ENCODE peak calls at places on chromosomes 3 and 15, in ten cellular contexts. D, X, K, N, F, T, H, O, I and M are unnamed samples.

GRCh38 chr3:194579091-194579606 is 54.1 kb downstream of the TMEM44 start:
- DNase-seq in D (peak), X (no peak), K (peak), N (no peak), F (peak), T (no peak), H (no peak), O (no peak), I (peak), M (no peak)

GRCh38 chr15:28904541-28905303 is 18.9 kb downstream of the APBA2 start:
- DNase-seq in D (no peak), X (no peak), K (no peak), N (peak), F (no peak), T (no peak), H (no peak), O (no peak), I (no peak), M (no peak)

GRCh38 chr3:128584412-128585020 is 66.1 kb downstream of the RPN1 start:
- DNase-seq in D (peak), X (peak), K (peak), N (peak), F (peak), T (peak), H (peak), O (peak), I (peak), M (peak)

GRCh38 chr15:101188517-101189340 is 63.1 kb downstream of the CHSY1 start:
- DNase-seq in D (peak), X (peak), K (peak), N (no peak), F (no peak), T (no peak), H (no peak), O (no peak), I (no peak), M (no peak)

GRCh38 chr15:67177750-67178149 is 76.7 kb downstream of the AAGAB start:
- DNase-seq in D (peak), X (peak), K (peak), N (no peak), F (no peak), T (peak), H (no peak), O (no peak), I (no peak), M (no peak)

GRCh38 chr3:28335246-28335645 is 13.3 kb upstream of the ZCWPW2 start:
- DNase-seq in D (no peak), X (no peak), K (no peak), N (no peak), F (no peak), T (no peak), H (no peak), O (no peak), I (no peak), M (no peak)

GRCh38 chr3:105277656-105278055 is 89.1 kb upstream of the ALCAM start:
- DNase-seq in D (peak), X (peak), K (no peak), N (no peak), F (no peak), T (no peak), H (no peak), O (no peak), I (no peak), M (no peak)

GRCh38 chr15:22989576-22990477 is 9.7 kb upstream of the CYFIP1 start:
- DNase-seq in D (no peak), X (no peak), K (peak), N (no peak), F (no peak), T (peak), H (no peak), O (no peak), I (no peak), M (no peak)

GRCh38 chr15:31740203-31740602 is 290.1 kb upstream of the CHRNA7 start:
- DNase-seq in D (no peak), X (peak), K (no peak), N (peak), F (no peak), T (no peak), H (no peak), O (no peak), I (no peak), M (no peak)

GRCh38 chr15:38874464-38874863 is 309.9 kb upstream of the RASGRP1 start:
- DNase-seq in D (no peak), X (no peak), K (no peak), N (no peak), F (no peak), T (no peak), H (no peak), O (no peak), I (no peak), M (peak)

GRCh38 chr3:87191641-87192040 is 35.5 kb upstream of the CHMP2B start:
- DNase-seq in D (no peak), X (no peak), K (no peak), N (no peak), F (no peak), T (no peak), H (no peak), O (no peak), I (no peak), M (no peak)

GRCh38 chr15:100263031-100263430 is 78.7 kb downstream of the ADAMTS17 start:
- DNase-seq in D (no peak), X (no peak), K (no peak), N (no peak), F (peak), T (no peak), H (no peak), O (no peak), I (no peak), M (no peak)

GRCh38 chr3:67647390-67647878 is 7.0 kb downstream of the SUCLG2 start:
- DNase-seq in D (peak), X (peak), K (peak), N (no peak), F (peak), T (peak), H (no peak), O (no peak), I (peak), M (peak)

GRCh38 chr3:179071161-179071568 is 444 bp downstream of the ZMAT3 start:
- DNase-seq in D (peak), X (peak), K (peak), N (no peak), F (peak), T (peak), H (peak), O (peak), I (no peak), M (peak)

GRCh38 chr3:131714585-131715220 is 211.9 kb upstream of the MRPL3 start:
- DNase-seq in D (no peak), X (no peak), K (no peak), N (no peak), F (no peak), T (no peak), H (no peak), O (no peak), I (no peak), M (no peak)

GRCh38 chr15:51368751-51369450 is 27.4 kb downstream of the GLDN start:
- DNase-seq in D (peak), X (peak), K (no peak), N (no peak), F (no peak), T (peak), H (no peak), O (no peak), I (no peak), M (no peak)

GRCh38 chr3:16841354-16841753 is 43.4 kb upstream of the PLCL2 start:
- DNase-seq in D (no peak), X (no peak), K (no peak), N (no peak), F (no peak), T (no peak), H (no peak), O (no peak), I (no peak), M (no peak)

GRCh38 chr3:156681003-156681402 is 6.6 kb downstream of the TIPARP start:
- DNase-seq in D (peak), X (peak), K (peak), N (no peak), F (peak), T (peak), H (peak), O (no peak), I (no peak), M (peak)

GRCh38 chr15:58139631-58140522 is 1.7 kb downstream of the AQP9 start:
- DNase-seq in D (peak), X (peak), K (no peak), N (no peak), F (no peak), T (no peak), H (no peak), O (no peak), I (no peak), M (no peak)

GRCh38 chr15:28885630-28886430 is at the start of gene APBA2:
- DNase-seq in D (peak), X (peak), K (no peak), N (peak), F (no peak), T (peak), H (peak), O (peak), I (no peak), M (no peak)

GRCh38 chr3:37509069-37509468 is 334.7 kb upstream of the LRRFIP2 start:
- DNase-seq in D (no peak), X (no peak), K (no peak), N (no peak), F (no peak), T (no peak), H (no peak), O (no peak), I (no peak), M (no peak)

GRCh38 chr3:72346526-72346926 is 501.7 kb downstream of the SHQ1 start:
- DNase-seq in D (peak), X (peak), K (peak), N (no peak), F (no peak), T (peak), H (no peak), O (no peak), I (no peak), M (no peak)

GRCh38 chr3:161163297-161163696 is 57.8 kb upstream of the NMD3 start:
- DNase-seq in D (peak), X (peak), K (peak), N (no peak), F (no peak), T (peak), H (no peak), O (no peak), I (no peak), M (no peak)

GRCh38 chr15:41279535-41280283 is 48.6 kb downstream of the CHP1 start:
- DNase-seq in D (no peak), X (no peak), K (no peak), N (peak), F (no peak), T (no peak), H (no peak), O (no peak), I (no peak), M (no peak)

GRCh38 chr3:62128028-62128427 is 245.3 kb downstream of the FEZF2 start:
- DNase-seq in D (no peak), X (peak), K (no peak), N (no peak), F (no peak), T (peak), H (no peak), O (no peak), I (no peak), M (no peak)

GRCh38 chr3:976021-976420 is 116.8 kb upstream of the CNTN6 start:
- DNase-seq in D (peak), X (no peak), K (no peak), N (no peak), F (no peak), T (no peak), H (no peak), O (no peak), I (no peak), M (no peak)

GRCh38 chr3:102629943-102630342 is 195.1 kb downstream of the ZPLD1 start:
- DNase-seq in D (no peak), X (no peak), K (no peak), N (no peak), F (no peak), T (no peak), H (no peak), O (no peak), I (no peak), M (no peak)

GRCh38 chr3:196620228-196620627 is 19.3 kb upstream of the NRROS start:
- DNase-seq in D (peak), X (peak), K (no peak), N (no peak), F (no peak), T (no peak), H (no peak), O (no peak), I (no peak), M (no peak)

GRCh38 chr3:105369501-105370371 is 3.0 kb downstream of the ALCAM start:
- DNase-seq in D (peak), X (peak), K (no peak), N (peak), F (peak), T (peak), H (peak), O (peak), I (peak), M (peak)

GRCh38 chr3:59695858-59696257 is 646.0 kb upstream of the CFAP20DC start:
- DNase-seq in D (no peak), X (no peak), K (no peak), N (no peak), F (no peak), T (no peak), H (peak), O (no peak), I (no peak), M (no peak)